ENCODE peak calls at places on chromosomes 4 and X, in nine cellular contexts. M, O, R, H, S, B, C, P and I are unnamed samples.

GRCh38 chrX:13220916-13221315 is 98.9 kb downstream of the ATXN3L start:
- DNase-seq in M (no peak), S (no peak), B (peak; percentile 31), C (no peak), H (peak; percentile 67), P (no peak), R (no peak), O (no peak), I (peak; percentile 15)

GRCh38 chrX:667360-667759 is 36.8 kb downstream of the SHOX start:
- DNase-seq in R (no peak), C (no peak), M (no peak), H (peak; percentile 55), O (no peak), P (no peak), B (no peak), S (no peak), I (no peak)

GRCh38 chr4:5784960-5785611 is 74.1 kb downstream of the EVC start:
- DNase-seq in M (no peak), B (peak; percentile 10), S (no peak), R (peak; percentile 22), P (no peak), C (no peak), H (no peak), O (no peak), I (no peak)

GRCh38 chr4:151652841-151653547 is 107.8 kb downstream of the GATB start:
- DNase-seq in S (no peak), P (no peak), H (no peak), M (no peak), C (no peak), O (no peak), R (no peak), B (peak; percentile 81), I (peak; percentile 73)

GRCh38 chr4:108466936-108467902 is 153.2 kb upstream of the RPL34 start:
- DNase-seq in C (no peak), M (no peak), R (no peak), H (peak; percentile 75), B (peak; percentile 64), O (peak; percentile 75), P (no peak), S (no peak), I (peak; percentile 52)

GRCh38 chr4:20254517-20255250 is 3.0 kb downstream of the SLIT2 start:
- DNase-seq in R (peak; percentile 74), C (no peak), H (no peak), O (no peak), B (no peak), P (no peak), M (peak; percentile 57), S (no peak), I (no peak)

GRCh38 chr4:8468746-8469535 is 28.4 kb downstream of the TRMT44 start:
- DNase-seq in M (peak; percentile 79), S (peak; percentile 75), P (peak; percentile 52), R (no peak), C (peak; percentile 10), H (peak; percentile 57), B (peak; percentile 39), O (peak; percentile 34), I (peak; percentile 23)

GRCh38 chr4:20319785-20320184 is 68.1 kb downstream of the SLIT2 start:
- DNase-seq in R (no peak), M (no peak), B (no peak), O (no peak), S (no peak), P (no peak), H (no peak), C (no peak), I (no peak)

GRCh38 chrX:40434443-40434842 is 146.3 kb upstream of the ATP6AP2 start:
- DNase-seq in S (no peak), M (no peak), C (no peak), O (no peak), B (no peak), P (no peak), H (no peak), R (no peak), I (no peak)

GRCh38 chrX:103329991-103330390 is at the start of gene TCEAL7:
- DNase-seq in O (no peak), C (no peak), M (peak; percentile 44), S (no peak), H (peak; percentile 17), P (no peak), R (no peak), B (peak; percentile 6), I (no peak)

GRCh38 chrX:150507251-150507856 is 61.1 kb upstream of the MTM1 start:
- DNase-seq in R (no peak), S (no peak), H (no peak), P (no peak), O (peak; percentile 15), B (no peak), C (no peak), M (no peak), I (no peak)

GRCh38 chrX:2283111-2283847 is 217.5 kb downstream of the DHRSX start:
- DNase-seq in P (no peak), R (no peak), O (no peak), C (no peak), B (no peak), S (no peak), M (no peak), H (no peak), I (no peak)

GRCh38 chr4:972651-973424 is 531 bp downstream of the DGKQ start:
- DNase-seq in H (no peak), C (peak; percentile 23), S (no peak), O (no peak), B (no peak), P (peak; percentile 75), M (no peak), R (no peak), I (no peak)

GRCh38 chrX:52422884-52423283 is 54.1 kb downstream of the XAGE2 start:
- DNase-seq in R (no peak), C (no peak), O (no peak), B (peak; percentile 49), H (peak; percentile 4), S (no peak), M (no peak), P (no peak), I (peak; percentile 40)

GRCh38 chrX:37745354-37745753 is 34.5 kb upstream of the CYBB start:
- DNase-seq in P (peak; percentile 86), O (peak; percentile 67), M (peak; percentile 80), S (peak; percentile 14), B (peak; percentile 46), R (peak; percentile 69), H (peak; percentile 41), C (peak; percentile 37), I (peak; percentile 28)

GRCh38 chrX:2502668-2503519 is 2.1 kb upstream of the DHRSX start:
- DNase-seq in B (no peak), S (no peak), M (no peak), P (no peak), C (no peak), H (peak; percentile 35), O (no peak), R (no peak), I (no peak)

GRCh38 chr4:180449395-180449956 is 1793.7 kb upstream of the TENM3 start:
- DNase-seq in M (no peak), S (peak; percentile 32), C (no peak), P (no peak), O (peak; percentile 49), H (peak; percentile 77), R (no peak), B (no peak), I (no peak)

GRCh38 chrX:619451-619811 is 11.2 kb upstream of the SHOX start:
- DNase-seq in H (no peak), C (no peak), B (no peak), M (no peak), R (no peak), S (no peak), P (no peak), O (no peak), I (no peak)

GRCh38 chr4:128163177-128164117 is 102.3 kb downstream of the LARP1B start:
- DNase-seq in R (no peak), O (no peak), P (no peak), M (no peak), S (no peak), B (peak; percentile 9), H (peak; percentile 83), C (no peak), I (peak; percentile 11)